ENCODE peak calls at places on chromosome 18, in four cellular contexts. T is AG04450, R is HTR-8/SVneo, S is substantia nigra. L is an unnamed sample.

GRCh38 chr18:46264255-46264654 is 160.1 kb downstream of the HAUS1 start:
- DNase-seq in T (no peak), R (no peak), S (no peak), L (no peak)

GRCh38 chr18:75105551-75106254 is 103.2 kb downstream of the PTGR3 start:
- DNase-seq in T (no peak), R (no peak), S (no peak), L (no peak)

GRCh38 chr18:51135361-51135760 is 62.1 kb downstream of the MEX3C start:
- DNase-seq in T (no peak), R (peak), S (no peak), L (peak)

GRCh38 chr18:42018831-42019230 is 63.8 kb downstream of the PIK3C3 start:
- DNase-seq in T (no peak), R (no peak), S (no peak), L (no peak)

GRCh38 chr18:69936191-69936558 is 11.5 kb downstream of the CD226 start:
- DNase-seq in T (no peak), R (no peak), S (no peak), L (no peak)

GRCh38 chr18:44895176-44895798 is 214.6 kb downstream of the SETBP1 start:
- DNase-seq in T (peak), R (no peak), S (peak), L (peak)

GRCh38 chr18:48290162-48290926 is 118.8 kb downstream of the ZBTB7C start:
- DNase-seq in T (no peak), R (no peak), S (peak), L (no peak)

GRCh38 chr18:25467226-25468065 is 115.5 kb upstream of the ZNF521 start:
- DNase-seq in T (no peak), R (no peak), S (peak), L (peak)

GRCh38 chr18:76490701-76491171 is 4.3 kb downstream of the ZNF516 start:
- DNase-seq in T (no peak), R (no peak), S (peak), L (no peak)

GRCh38 chr18:7586379-7586778 is 19.3 kb downstream of the PTPRM start:
- DNase-seq in T (no peak), R (no peak), S (no peak), L (no peak)

GRCh38 chr18:67665266-67665665 is 148.7 kb upstream of the DSEL start:
- DNase-seq in T (no peak), R (peak), S (no peak), L (peak)

GRCh38 chr18:79533591-79533990 is 137.9 kb downstream of the NFATC1 start:
- DNase-seq in T (no peak), R (no peak), S (no peak), L (no peak)

GRCh38 chr18:34287825-34288224 is 63.1 kb upstream of the NOL4 start:
- DNase-seq in T (no peak), R (no peak), S (no peak), L (no peak)

GRCh38 chr18:8011906-8012305 is 444.8 kb downstream of the PTPRM start:
- DNase-seq in T (no peak), R (no peak), S (no peak), L (no peak)

GRCh38 chr18:55861266-55861665 is 273.3 kb upstream of the TCF4 start:
- DNase-seq in T (no peak), R (no peak), S (peak), L (no peak)

GRCh38 chr18:68148862-68149261 is 566.0 kb downstream of the TMX3 start:
- DNase-seq in T (no peak), R (no peak), S (no peak), L (no peak)

GRCh38 chr18:79791141-79791972 is 6.4 kb upstream of the KCNG2 start:
- DNase-seq in T (peak), R (peak), S (no peak), L (peak)

GRCh38 chr18:44423826-44424225 is 256.9 kb upstream of the SETBP1 start:
- DNase-seq in T (no peak), R (no peak), S (no peak), L (no peak)

GRCh38 chr18:49817947-49818346 is 4.6 kb upstream of the ACAA2 start:
- DNase-seq in T (no peak), R (no peak), S (no peak), L (no peak)

GRCh38 chr18:11761553-11761952 is 72.5 kb downstream of the GNAL start:
- DNase-seq in T (no peak), R (no peak), S (no peak), L (no peak)

GRCh38 chr18:24398515-24398914 is 891 bp upstream of the OSBPL1A start:
- DNase-seq in T (no peak), R (no peak), S (no peak), L (no peak)

GRCh38 chr18:56381151-56381550 is 257.2 kb downstream of the TXNL1 start:
- DNase-seq in T (no peak), R (no peak), S (no peak), L (no peak)

GRCh38 chr18:49613741-49614151 is 51.9 kb downstream of the LIPG start:
- DNase-seq in T (no peak), R (no peak), S (no peak), L (no peak)

GRCh38 chr18:67217551-67218166 is 298.9 kb downstream of the DSEL start:
- DNase-seq in T (peak), R (peak), S (peak), L (peak)